ENCODE peak calls at places on chromosomes 13 and 19, in six cellular contexts. One of them, this sample, is unnamed.

GRCh38 chr19:31392514-31392913 is 43.3 kb upstream of the TSHZ3 start:
- DNase-seq in cardiac muscle cell: no peak
- DNase-seq in colonic mucosa: no peak
- DNase-seq in breast epithelium: no peak
- DNase-seq in A549: no peak
- DNase-seq in Peyer's patch: no peak
- DNase-seq in this sample: no peak

GRCh38 chr19:52991484-52991883 is 22.2 kb upstream of the ERVV-1 start:
- DNase-seq in A549: no peak
- DNase-seq in Peyer's patch: no peak
- DNase-seq in colonic mucosa: no peak
- DNase-seq in breast epithelium: no peak
- DNase-seq in cardiac muscle cell: no peak
- DNase-seq in this sample: no peak

GRCh38 chr19:18921593-18921992 is 2.1 kb downstream of the DDX49 start:
- DNase-seq in A549: no peak
- DNase-seq in cardiac muscle cell: no peak
- DNase-seq in breast epithelium: no peak
- DNase-seq in colonic mucosa: no peak
- DNase-seq in Peyer's patch: no peak
- DNase-seq in this sample: no peak

GRCh38 chr13:77207943-77208342 is 119.0 kb downstream of the MYCBP2 start:
- DNase-seq in cardiac muscle cell: no peak
- DNase-seq in Peyer's patch: no peak
- DNase-seq in breast epithelium: no peak
- DNase-seq in colonic mucosa: no peak
- DNase-seq in A549: no peak
- DNase-seq in this sample: no peak

GRCh38 chr19:24033962-24034342 is 53.0 kb upstream of the ZNF254 start:
- DNase-seq in cardiac muscle cell: peak; percentile 69
- DNase-seq in colonic mucosa: peak; percentile 50
- DNase-seq in A549: peak; percentile 26
- DNase-seq in Peyer's patch: peak; percentile 70
- DNase-seq in breast epithelium: peak; percentile 35
- DNase-seq in this sample: no peak

GRCh38 chr19:46112527-46112926 is 12.0 kb downstream of the IGFL3 start:
- DNase-seq in A549: no peak
- DNase-seq in breast epithelium: no peak
- DNase-seq in colonic mucosa: no peak
- DNase-seq in cardiac muscle cell: no peak
- DNase-seq in Peyer's patch: no peak
- DNase-seq in this sample: no peak

GRCh38 chr19:54164369-54165068 is 5.0 kb upstream of the LENG1 start:
- DNase-seq in A549: peak; percentile 77
- DNase-seq in Peyer's patch: peak; percentile 93
- DNase-seq in cardiac muscle cell: peak; percentile 70
- DNase-seq in colonic mucosa: peak; percentile 95
- DNase-seq in breast epithelium: no peak
- DNase-seq in this sample: peak; percentile 42

GRCh38 chr13:97018029-97018819 is 23.9 kb upstream of the OXGR1 start:
- DNase-seq in colonic mucosa: peak; percentile 35
- DNase-seq in cardiac muscle cell: peak; percentile 68
- DNase-seq in breast epithelium: no peak
- DNase-seq in Peyer's patch: peak; percentile 68
- DNase-seq in A549: no peak
- DNase-seq in this sample: peak; percentile 33

GRCh38 chr13:111267784-111268183 is 52.7 kb upstream of the TEX29 start:
- DNase-seq in A549: no peak
- DNase-seq in cardiac muscle cell: no peak
- DNase-seq in breast epithelium: no peak
- DNase-seq in Peyer's patch: no peak
- DNase-seq in colonic mucosa: no peak
- DNase-seq in this sample: no peak

GRCh38 chr13:90510319-90510718 is 837.2 kb upstream of the MIR17HG start:
- DNase-seq in breast epithelium: no peak
- DNase-seq in colonic mucosa: no peak
- DNase-seq in cardiac muscle cell: no peak
- DNase-seq in A549: no peak
- DNase-seq in Peyer's patch: no peak
- DNase-seq in this sample: no peak

GRCh38 chr13:112616586-112617381 is 28.8 kb upstream of the TUBGCP3 start:
- DNase-seq in colonic mucosa: peak; percentile 27
- DNase-seq in Peyer's patch: no peak
- DNase-seq in A549: peak; percentile 33
- DNase-seq in cardiac muscle cell: peak; percentile 53
- DNase-seq in breast epithelium: no peak
- DNase-seq in this sample: no peak

GRCh38 chr13:113364371-113364932 is 522 bp upstream of the GRTP1 start:
- DNase-seq in colonic mucosa: peak; percentile 33
- DNase-seq in breast epithelium: peak; percentile 30
- DNase-seq in Peyer's patch: no peak
- DNase-seq in cardiac muscle cell: peak; percentile 42
- DNase-seq in A549: peak; percentile 17
- DNase-seq in this sample: no peak

GRCh38 chr13:35144496-35144895 is 202.4 kb downstream of the NBEA start:
- DNase-seq in breast epithelium: no peak
- DNase-seq in A549: no peak
- DNase-seq in colonic mucosa: no peak
- DNase-seq in cardiac muscle cell: no peak
- DNase-seq in Peyer's patch: no peak
- DNase-seq in this sample: no peak

GRCh38 chr19:35717665-35718344 is at the start of gene KMT2B:
- DNase-seq in cardiac muscle cell: peak; percentile 97
- DNase-seq in A549: peak; percentile 100
- DNase-seq in Peyer's patch: no peak
- DNase-seq in colonic mucosa: no peak
- DNase-seq in breast epithelium: no peak
- DNase-seq in this sample: no peak

GRCh38 chr13:81080911-81081454 is 740.1 kb upstream of the SPRY2 start:
- DNase-seq in breast epithelium: no peak
- DNase-seq in A549: no peak
- DNase-seq in colonic mucosa: no peak
- DNase-seq in Peyer's patch: no peak
- DNase-seq in cardiac muscle cell: no peak
- DNase-seq in this sample: no peak

GRCh38 chr19:18107235-18108083 is 9.9 kb downstream of the MAST3 start:
- DNase-seq in cardiac muscle cell: no peak
- DNase-seq in colonic mucosa: no peak
- DNase-seq in A549: no peak
- DNase-seq in Peyer's patch: no peak
- DNase-seq in breast epithelium: no peak
- DNase-seq in this sample: no peak

GRCh38 chr13:44837250-44837649 is 152.0 kb downstream of the NUFIP1 start:
- DNase-seq in colonic mucosa: no peak
- DNase-seq in breast epithelium: no peak
- DNase-seq in Peyer's patch: no peak
- DNase-seq in A549: no peak
- DNase-seq in cardiac muscle cell: no peak
- DNase-seq in this sample: no peak

DNA sequence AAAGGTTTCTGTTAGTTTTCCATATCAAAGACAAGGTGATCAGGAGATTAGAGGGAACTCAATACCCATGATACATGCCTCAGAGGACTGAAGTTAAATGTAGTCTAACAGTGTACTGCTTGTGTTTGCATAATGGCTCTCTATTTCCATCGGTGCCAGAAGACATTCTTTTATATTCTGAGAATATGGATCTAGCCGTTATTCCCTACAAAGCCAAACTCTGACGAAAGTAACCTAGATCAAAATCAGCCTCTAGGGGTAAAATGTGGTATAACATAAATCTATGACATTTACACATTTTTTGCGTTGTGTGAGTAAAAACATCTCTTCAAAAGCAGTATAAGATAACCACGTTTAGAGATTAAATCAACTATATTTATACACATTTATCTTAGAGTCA is 2232.7 kb downstream of the PCDH9 start:
- DNase-seq in breast epithelium: no peak
- DNase-seq in colonic mucosa: no peak
- DNase-seq in A549: no peak
- DNase-seq in Peyer's patch: no peak
- DNase-seq in cardiac muscle cell: no peak
- DNase-seq in this sample: no peak
- H3K4me1 ChIP-seq in breast epithelium: no peaks in the 10 kb centered on the region
- H3K4me1 ChIP-seq in colonic mucosa: no peaks in the 10 kb centered on the region
- H3K4me1 ChIP-seq in A549: no peaks in the 10 kb centered on the region
- H3K4me1 ChIP-seq in Peyer's patch: no peaks in the 10 kb centered on the region
- H3K4me1 ChIP-seq in cardiac muscle cell: no peaks in the 10 kb centered on the region
- H3K4me1 ChIP-seq in this sample: no peaks in the 10 kb centered on the region

DNA sequence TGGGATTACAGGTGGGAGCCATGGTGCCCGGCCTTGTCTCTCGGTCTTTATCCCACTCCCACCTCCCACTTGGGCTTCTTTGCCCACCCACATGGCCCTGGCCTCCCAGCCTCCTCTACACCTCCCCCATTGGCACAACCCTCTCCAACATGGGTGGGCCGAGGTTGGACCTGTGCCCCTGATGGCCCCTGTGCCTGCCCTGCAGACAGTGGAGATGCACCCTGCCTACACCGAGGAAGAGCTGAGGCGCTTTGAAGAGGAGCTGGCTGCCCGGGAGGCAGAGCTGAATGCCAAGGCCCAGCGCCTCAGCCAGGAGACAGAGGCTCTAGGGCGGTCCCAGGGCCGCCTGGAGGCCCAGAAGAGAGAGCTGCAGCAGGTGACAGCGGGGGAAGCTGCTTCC is 12.6 kb upstream of the DHDH start:
- DNase-seq in cardiac muscle cell: no peak
- DNase-seq in breast epithelium: no peak
- DNase-seq in colonic mucosa: no peak
- DNase-seq in Peyer's patch: no peak
- DNase-seq in A549: no peak
- DNase-seq in this sample: no peak
- H3K4me3 ChIP-seq in cardiac muscle cell: no peak overlapping the region
- H3K4me3 ChIP-seq in breast epithelium: no peak overlapping the region
- H3K4me3 ChIP-seq in colonic mucosa: no peak overlapping the region
- H3K4me3 ChIP-seq in Peyer's patch: no peak overlapping the region
- H3K4me3 ChIP-seq in A549: no peak overlapping the region
- H3K4me3 ChIP-seq in this sample: no peak overlapping the region

DNA sequence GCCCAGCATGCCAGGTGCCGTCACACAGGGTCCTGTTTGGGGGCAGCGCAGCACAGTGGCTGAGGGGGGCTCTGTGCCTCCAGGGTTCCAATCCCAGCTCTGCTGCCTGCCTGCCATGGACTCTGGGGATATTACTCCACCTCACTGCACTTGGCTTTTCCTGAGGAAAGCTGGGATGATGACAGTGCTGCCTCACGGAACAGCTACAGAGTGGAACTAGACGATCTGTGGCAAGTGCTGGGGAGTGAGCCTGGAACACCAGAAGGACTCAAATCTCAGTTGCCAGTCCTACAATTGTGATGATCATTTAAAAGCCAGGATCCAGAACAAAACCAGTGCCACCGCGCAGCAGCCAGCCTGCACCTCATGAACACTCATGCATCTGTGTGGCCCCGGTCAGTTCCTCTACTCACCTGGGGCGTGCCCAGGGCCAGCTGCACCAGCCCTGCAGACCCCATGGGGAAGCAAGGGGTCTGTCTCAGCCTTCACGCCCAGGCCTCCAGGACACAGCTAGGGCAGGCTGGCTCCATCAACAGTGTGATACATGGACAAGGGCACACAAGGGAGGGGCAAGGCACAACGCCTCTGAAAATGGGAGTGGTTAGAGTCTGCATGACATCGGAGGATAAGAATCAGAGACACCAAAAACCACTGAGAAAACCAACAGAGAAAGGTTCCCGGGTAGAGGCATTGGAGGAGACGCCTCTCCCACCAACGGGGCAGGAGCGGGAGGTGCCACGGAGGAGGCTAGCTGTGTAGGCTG is 55.2 kb downstream of the ATP7B start:
- DNase-seq in colonic mucosa: peak; percentile 64
- DNase-seq in cardiac muscle cell: no peak
- DNase-seq in A549: no peak
- DNase-seq in Peyer's patch: no peak
- DNase-seq in breast epithelium: no peak
- DNase-seq in this sample: no peak
- H3K27ac ChIP-seq in colonic mucosa: peak overlapping the region; percentile 18
- H3K27ac ChIP-seq in cardiac muscle cell: no peak overlapping the region
- H3K27ac ChIP-seq in A549: no peak overlapping the region
- H3K27ac ChIP-seq in Peyer's patch: peak overlapping the region; percentile 27
- H3K27ac ChIP-seq in breast epithelium: no peak overlapping the region
- H3K27ac ChIP-seq in this sample: no peak overlapping the region

GRCh38 chr13:76148926-76149325 is 512.8 kb downstream of the LMO7 start:
- DNase-seq in cardiac muscle cell: no peak
- DNase-seq in Peyer's patch: no peak
- DNase-seq in colonic mucosa: no peak
- DNase-seq in breast epithelium: no peak
- DNase-seq in A549: no peak
- DNase-seq in this sample: no peak
- H3K4me1 ChIP-seq in cardiac muscle cell: peaks cover 7% of the 10 kb centered on the region
- H3K4me1 ChIP-seq in Peyer's patch: no peaks in the 10 kb centered on the region
- H3K4me1 ChIP-seq in colonic mucosa: no peaks in the 10 kb centered on the region
- H3K4me1 ChIP-seq in breast epithelium: no peaks in the 10 kb centered on the region
- H3K4me1 ChIP-seq in A549: no peaks in the 10 kb centered on the region
- H3K4me1 ChIP-seq in this sample: no peaks in the 10 kb centered on the region

GRCh38 chr13:26785845-26786630 is 25.5 kb upstream of the GPR12 start:
- DNase-seq in cardiac muscle cell: no peak
- DNase-seq in colonic mucosa: peak; percentile 34
- DNase-seq in A549: no peak
- DNase-seq in breast epithelium: no peak
- DNase-seq in Peyer's patch: peak; percentile 84
- DNase-seq in this sample: peak; percentile 58
- H3K4me3 ChIP-seq in cardiac muscle cell: no peak overlapping the region
- H3K4me3 ChIP-seq in colonic mucosa: no peak overlapping the region
- H3K4me3 ChIP-seq in A549: no peak overlapping the region
- H3K4me3 ChIP-seq in breast epithelium: no peak overlapping the region
- H3K4me3 ChIP-seq in Peyer's patch: peak overlapping the region; percentile 46
- H3K4me3 ChIP-seq in this sample: peak overlapping the region; percentile 38

DNA sequence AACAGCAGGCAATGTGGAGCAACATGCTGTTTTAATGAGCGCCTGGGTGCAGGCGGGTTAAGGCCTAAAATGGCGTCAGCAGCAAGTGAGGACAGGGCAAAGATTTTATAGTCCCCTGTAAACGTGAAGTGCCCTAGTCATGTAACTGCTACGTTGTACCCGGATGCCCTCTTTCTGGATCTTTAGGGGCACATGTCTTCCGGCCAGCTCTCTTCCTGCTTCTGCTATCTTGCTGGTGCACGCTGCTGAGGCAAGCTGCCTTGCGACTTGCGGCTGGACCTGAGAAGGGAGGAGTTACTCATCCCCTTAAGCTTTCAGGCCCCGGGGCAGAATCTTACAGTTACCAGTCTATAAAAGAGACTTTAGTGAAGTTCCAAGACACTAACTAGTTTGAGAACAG is 303.6 kb upstream of the DACH1 start:
- DNase-seq in colonic mucosa: no peak
- DNase-seq in Peyer's patch: no peak
- DNase-seq in cardiac muscle cell: no peak
- DNase-seq in A549: no peak
- DNase-seq in breast epithelium: no peak
- DNase-seq in this sample: no peak
- H3K27ac ChIP-seq in colonic mucosa: no peak overlapping the region
- H3K27ac ChIP-seq in Peyer's patch: no peak overlapping the region
- H3K27ac ChIP-seq in cardiac muscle cell: no peak overlapping the region
- H3K27ac ChIP-seq in A549: no peak overlapping the region
- H3K27ac ChIP-seq in breast epithelium: no peak overlapping the region
- H3K27ac ChIP-seq in this sample: no peak overlapping the region

DNA sequence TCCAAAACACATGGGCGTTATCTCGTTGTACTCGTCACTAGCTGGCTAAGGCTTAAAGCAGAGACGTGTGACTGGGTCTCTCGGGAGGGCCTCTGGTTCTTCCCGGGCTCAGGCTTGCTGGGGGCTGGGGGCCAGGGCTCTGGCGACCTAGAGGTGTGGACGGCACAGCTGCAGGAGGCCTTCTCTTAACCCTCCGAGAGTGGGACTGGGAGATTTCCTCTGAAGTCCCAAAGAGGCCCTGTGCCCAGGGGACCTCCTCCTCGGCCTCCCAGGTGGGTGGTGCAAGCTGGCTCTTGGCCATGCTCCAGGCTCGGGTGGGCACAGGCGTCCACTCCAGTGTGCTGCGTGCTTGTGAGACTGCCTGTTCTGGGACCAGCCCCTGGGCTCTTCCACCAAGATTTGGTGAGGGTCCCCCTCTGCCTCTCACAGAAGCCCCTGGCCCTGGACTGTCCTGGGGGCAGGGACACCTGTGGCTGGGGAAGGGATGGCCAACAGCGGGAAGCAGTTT is 2.2 kb downstream of the CAPS start:
- DNase-seq in cardiac muscle cell: no peak
- DNase-seq in breast epithelium: no peak
- DNase-seq in colonic mucosa: no peak
- DNase-seq in A549: no peak
- DNase-seq in Peyer's patch: no peak
- DNase-seq in this sample: no peak
- H3K4me1 ChIP-seq in cardiac muscle cell: peaks cover 15% of the 10 kb centered on the region
- H3K4me1 ChIP-seq in breast epithelium: peaks cover 12% of the 10 kb centered on the region
- H3K4me1 ChIP-seq in colonic mucosa: peaks cover 16% of the 10 kb centered on the region
- H3K4me1 ChIP-seq in A549: peaks cover 15% of the 10 kb centered on the region
- H3K4me1 ChIP-seq in Peyer's patch: no peaks in the 10 kb centered on the region
- H3K4me1 ChIP-seq in this sample: no peaks in the 10 kb centered on the region

This sample was measured in CD4-positive, alpha-beta memory T cell.